ENCODE peak calls at places on chromosomes 2 and 18, in ten cellular contexts. O is CD4-positive, alpha-beta T cell; Q is BJ; L is GM06990; R is AG04449; M is breast epithelium; Z is fibroblast of lung; W is left lung; A is OCI-LY7; Y is mucosa of descending colon. E is an unnamed sample.

GRCh38 chr2:224909885-224910517 is 132.3 kb downstream of the DOCK10 start:
- DNase-seq in A (no peak), R (peak), L (no peak), W (peak), O (no peak), Z (peak), Y (no peak), Q (peak), M (peak), E (no peak)

GRCh38 chr2:36539631-36540030 is 58.3 kb downstream of the FEZ2 start:
- DNase-seq in Q (no peak), Y (no peak), M (no peak), W (no peak), L (no peak), A (no peak), R (peak), Z (peak), O (no peak), E (no peak)

GRCh38 chr2:179393481-179393880 is 128.8 kb upstream of the SESTD1 start:
- DNase-seq in W (no peak), Q (no peak), O (no peak), L (no peak), Z (peak), M (no peak), Y (no peak), R (no peak), A (no peak), E (no peak)

GRCh38 chr2:3449106-3449505 is 69.6 kb downstream of the TRAPPC12 start:
- DNase-seq in Z (no peak), A (no peak), Y (no peak), R (no peak), W (no peak), L (no peak), Q (no peak), M (no peak), O (no peak), E (no peak)

GRCh38 chr2:174535757-174536703 is 49.2 kb upstream of the GPR155 start:
- DNase-seq in Q (no peak), L (no peak), M (no peak), R (no peak), O (no peak), Y (no peak), A (peak), W (no peak), Z (no peak), E (no peak)

GRCh38 chr2:36511858-36512630 is 85.9 kb downstream of the FEZ2 start:
- DNase-seq in M (no peak), Z (peak), L (no peak), A (no peak), R (no peak), W (no peak), Y (no peak), Q (no peak), O (no peak), E (no peak)

GRCh38 chr2:205695460-205695979 is 13.2 kb downstream of the NRP2 start:
- DNase-seq in W (no peak), Q (no peak), R (no peak), Z (peak), M (no peak), Y (no peak), L (no peak), O (no peak), A (no peak), E (no peak)

GRCh38 chr2:239818531-239819011 is 206.6 kb downstream of the NDUFA10 start:
- DNase-seq in Z (no peak), M (peak), R (no peak), O (no peak), L (no peak), Q (no peak), W (no peak), A (no peak), Y (no peak), E (no peak)

GRCh38 chr2:96860065-96861029 is 2.5 kb upstream of the ANKRD39 start:
- DNase-seq in Q (no peak), Z (no peak), M (no peak), R (no peak), L (no peak), Y (no peak), W (no peak), A (no peak), O (no peak), E (no peak)

GRCh38 chr2:8803658-8804379 is 33.6 kb downstream of the KIDINS220 start:
- DNase-seq in M (peak), Q (peak), L (peak), R (peak), A (no peak), O (no peak), Y (peak), W (peak), Z (peak), E (no peak)

GRCh38 chr2:184444623-184445223 is 153.6 kb upstream of the ZNF804A start:
- DNase-seq in M (no peak), O (no peak), L (no peak), Y (no peak), R (no peak), A (peak), Q (no peak), Z (no peak), W (no peak), E (no peak)

GRCh38 chr18:13562494-13563029 is 163.8 kb downstream of the FAM210A start:
- DNase-seq in M (no peak), O (no peak), W (peak), L (peak), Y (no peak), A (peak), Q (no peak), Z (no peak), R (no peak), E (no peak)

GRCh38 chr2:100875516-100876230 is 55.7 kb downstream of the NPAS2 start:
- DNase-seq in O (no peak), M (no peak), A (no peak), L (no peak), W (no peak), Z (peak), R (no peak), Q (no peak), Y (no peak), E (no peak)

GRCh38 chr2:239264838-239265651 is 135.8 kb downstream of the HDAC4 start:
- DNase-seq in L (peak), R (no peak), Z (peak), O (peak), M (no peak), Y (no peak), Q (no peak), W (peak), A (peak), E (no peak)

GRCh38 chr2:176653856-176654443 is 384.7 kb downstream of the MTX2 start:
- DNase-seq in Z (peak), L (peak), R (no peak), W (peak), Q (no peak), A (peak), M (no peak), O (no peak), Y (peak), E (no peak)

GRCh38 chr2:164479460-164479859 is 141.8 kb downstream of the GRB14 start:
- DNase-seq in L (no peak), O (no peak), Q (no peak), Z (peak), R (no peak), M (no peak), Y (no peak), A (no peak), W (no peak), E (no peak)

GRCh38 chr2:175690113-175690716 is 311.9 kb downstream of the LNPK start:
- DNase-seq in A (peak), Y (no peak), Z (peak), O (no peak), M (no peak), R (peak), L (peak), Q (peak), W (no peak), E (no peak)

GRCh38 chr2:238066218-238066617 is 5.4 kb downstream of the SCLY start:
- DNase-seq in Q (no peak), M (no peak), W (no peak), Z (no peak), L (no peak), R (no peak), O (no peak), A (no peak), Y (no peak), E (no peak)

DNA sequence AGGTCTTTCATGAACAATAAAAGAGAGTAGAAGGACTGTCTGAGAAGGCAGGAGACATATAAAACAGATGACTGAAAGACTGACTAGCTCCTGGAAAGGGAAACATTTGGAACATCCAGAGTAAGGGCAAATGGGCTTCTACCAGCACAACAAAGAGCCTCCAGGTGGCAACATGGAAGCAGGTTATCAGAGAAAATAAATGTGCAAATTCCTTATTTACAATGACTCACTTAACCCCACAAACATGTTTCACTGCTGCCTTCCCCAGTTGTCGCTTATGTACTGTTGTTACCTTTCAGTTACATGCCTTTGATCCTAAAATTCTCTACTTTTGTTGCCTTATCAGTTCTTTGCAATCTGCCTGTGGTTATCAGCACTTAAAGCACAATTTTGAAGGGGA is 117.0 kb downstream of the HIBCH start:
- DNase-seq in Z (no peak), O (no peak), A (no peak), W (no peak), L (no peak), M (no peak), Q (no peak), Y (no peak), R (no peak), E (no peak)
- TF ChIP-seq CTCF in Z (no peak), O (no peak), A (no peak), W (no peak), L (no peak), M (no peak), Q (no peak), Y (no peak), R (no peak), E (no peak)

GRCh38 chr18:39486268-39486667 is 1920.7 kb upstream of the CELF4 start:
- DNase-seq in M (no peak), Y (no peak), W (no peak), Z (no peak), L (no peak), R (no peak), Q (no peak), A (no peak), O (no peak), E (no peak)
- TF ChIP-seq CTCF in M (no peak), Y (no peak), W (no peak), Z (no peak), L (no peak), R (no peak), Q (peak), A (no peak), O (no peak), E (no peak)

GRCh38 chr18:58661423-58661822 is 9.8 kb upstream of the MALT1 start:
- DNase-seq in Y (no peak), O (no peak), Z (no peak), Q (no peak), W (no peak), L (no peak), R (no peak), A (no peak), M (no peak), E (peak)
- TF ChIP-seq CTCF in Y (no peak), O (no peak), Z (peak), Q (peak), W (no peak), L (peak), R (peak), A (no peak), M (no peak), E (peak)

GRCh38 chr2:23404426-23404825 is 19.4 kb downstream of the KLHL29 start:
- DNase-seq in W (peak), L (no peak), M (no peak), A (peak), Z (peak), R (peak), O (no peak), Y (peak), Q (peak), E (no peak)
- TF ChIP-seq CTCF in W (no peak), L (peak), M (no peak), A (peak), Z (peak), R (peak), O (no peak), Y (no peak), Q (peak), E (peak)

GRCh38 chr2:176911-177310 is 86.9 kb downstream of the SH3YL1 start:
- DNase-seq in A (no peak), O (no peak), L (no peak), Y (no peak), Q (no peak), M (no peak), R (no peak), W (no peak), Z (no peak), E (no peak)

GRCh38 chr2:175880-176800 is 87.7 kb downstream of the SH3YL1 start:
- DNase-seq in R (no peak), Z (no peak), L (no peak), O (peak), A (no peak), Q (peak), Y (no peak), M (no peak), W (no peak), E (no peak)

GRCh38 chr2:179886-180285 is 83.9 kb downstream of the SH3YL1 start:
- DNase-seq in Q (no peak), Y (no peak), L (no peak), O (no peak), Z (no peak), A (no peak), R (no peak), M (no peak), W (no peak), E (no peak)

GRCh38 chr2:175153-175786 is 88.6 kb downstream of the SH3YL1 start:
- DNase-seq in L (no peak), A (no peak), R (no peak), Q (no peak), Y (no peak), W (no peak), Z (no peak), O (no peak), M (no peak), E (no peak)

DNA sequence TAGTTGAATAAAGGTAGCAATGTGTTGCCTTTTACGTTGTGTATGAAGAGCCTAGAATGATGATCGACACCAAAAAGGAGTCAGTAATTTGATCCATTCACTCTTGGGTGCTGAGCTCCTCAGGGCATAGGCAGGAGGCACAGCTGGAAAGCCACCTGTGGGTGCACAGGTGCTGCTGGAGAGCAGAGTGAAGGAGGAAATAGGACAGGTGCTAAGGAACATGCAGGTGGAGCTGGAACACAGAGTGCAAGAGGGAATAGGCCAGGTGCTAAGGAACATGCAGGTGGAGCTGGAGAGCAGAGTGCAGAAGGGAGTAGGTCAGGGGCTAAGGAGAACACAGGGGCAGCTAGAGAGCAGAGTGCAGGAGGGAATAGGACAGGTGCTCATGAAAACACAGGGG is 86.1 kb downstream of the SH3YL1 start:
- DNase-seq in L (no peak), M (no peak), A (no peak), O (no peak), Z (no peak), Y (no peak), Q (no peak), R (no peak), W (no peak), E (no peak)
- TF ChIP-seq CTCF in L (no peak), M (no peak), A (no peak), O (no peak), Z (no peak), Y (no peak), Q (no peak), R (no peak), W (no peak), E (no peak)

GRCh38 chr2:61898810-61899209 is 6.7 kb upstream of the COMMD1 start:
- DNase-seq in Y (no peak), M (no peak), L (no peak), Q (no peak), R (no peak), W (no peak), Z (no peak), A (peak), O (no peak), E (no peak)
- TF ChIP-seq CTCF in Y (no peak), M (no peak), L (peak), Q (peak), R (peak), W (no peak), Z (peak), A (peak), O (peak), E (peak)

GRCh38 chr2:20600756-20601325 is 50.1 kb downstream of the HS1BP3 start:
- DNase-seq in M (no peak), Z (no peak), Q (no peak), W (no peak), R (no peak), O (no peak), L (no peak), Y (no peak), A (no peak), E (no peak)
- TF ChIP-seq CTCF in M (no peak), Z (peak), Q (peak), W (peak), R (no peak), O (no peak), L (peak), Y (no peak), A (peak), E (peak)

DNA sequence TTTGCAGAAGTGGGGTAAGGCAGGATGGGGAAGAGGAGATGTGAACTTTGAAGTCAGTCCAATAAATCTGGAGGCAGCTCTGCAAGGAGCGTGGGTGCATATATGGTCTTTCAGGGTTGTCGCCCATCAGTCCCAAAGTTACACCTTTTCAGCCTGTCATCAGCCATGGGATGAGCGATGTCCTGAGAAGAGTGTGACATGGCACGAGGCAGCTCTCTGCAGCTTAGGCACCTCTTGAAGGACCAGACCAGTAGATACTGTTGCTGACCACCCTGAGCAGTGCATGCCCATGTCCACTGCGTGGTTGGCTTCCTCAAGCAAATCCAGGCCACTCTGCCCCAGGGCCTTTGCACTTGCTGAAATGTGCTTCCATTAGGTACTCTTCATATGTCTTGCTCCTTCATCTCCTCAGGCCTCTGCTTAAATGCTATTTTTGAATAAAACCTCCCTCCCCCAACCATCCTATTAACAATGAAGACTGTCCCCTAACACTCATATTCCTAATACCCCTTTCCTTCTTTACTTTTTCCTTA is 171.7 kb downstream of the ACTR3 start:
- DNase-seq in Y (no peak), M (no peak), R (no peak), O (no peak), L (no peak), W (no peak), Z (no peak), Q (no peak), A (no peak), E (no peak)
- TF ChIP-seq CTCF in Y (no peak), M (no peak), R (no peak), O (no peak), L (no peak), W (no peak), Z (no peak), Q (no peak), A (no peak), E (no peak)

DNA sequence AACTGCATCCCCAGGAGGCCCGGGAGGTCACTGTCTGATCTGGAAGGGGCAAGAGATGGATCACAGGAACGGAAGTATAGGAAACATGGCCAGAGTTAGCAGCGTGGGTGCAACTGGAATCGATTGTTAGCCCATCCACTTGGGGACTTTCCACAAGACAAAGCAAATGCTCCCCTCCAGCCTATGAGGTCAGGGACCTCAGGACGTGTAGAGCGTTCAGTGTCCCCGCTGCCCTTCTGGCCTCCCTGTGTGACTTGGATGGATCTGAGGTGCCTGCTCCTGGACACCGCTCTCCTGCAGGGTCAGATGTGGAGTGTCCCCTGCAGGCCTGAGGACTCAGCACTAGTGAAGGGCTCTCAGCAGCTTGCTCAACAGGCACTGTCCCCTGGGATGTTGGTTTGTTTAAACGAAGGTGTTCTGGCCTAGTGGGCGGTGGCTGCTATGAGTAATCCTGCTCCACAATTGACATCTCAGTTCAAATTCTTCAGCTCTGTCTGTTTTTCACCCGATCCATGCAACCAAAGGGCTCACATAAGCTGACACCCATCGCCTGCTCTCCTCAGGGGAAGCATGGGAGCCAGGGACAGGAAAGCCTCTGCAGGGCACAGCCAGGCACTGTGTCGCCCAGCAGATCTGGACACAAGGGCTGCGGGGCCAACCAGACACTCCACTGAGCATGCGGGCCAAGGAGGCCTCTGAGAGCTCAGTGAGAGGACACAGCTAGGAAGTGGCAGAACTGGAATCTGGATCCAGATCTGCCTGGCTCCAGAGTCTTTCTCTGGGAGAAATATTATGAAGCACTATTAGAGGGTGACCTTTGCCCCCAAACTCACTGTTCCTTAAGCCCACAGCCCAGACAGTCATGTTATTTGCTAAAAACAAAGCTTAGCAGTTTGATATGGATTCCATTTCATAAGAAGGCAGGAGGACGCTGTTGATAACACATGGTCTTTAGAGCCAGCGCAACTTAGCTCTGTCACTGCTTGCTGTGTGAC is 78.5 kb downstream of the RHOB start:
- DNase-seq in Z (peak), A (no peak), O (no peak), M (no peak), Q (no peak), Y (no peak), W (peak), R (no peak), L (peak), E (no peak)
- TF ChIP-seq CTCF in Z (no peak), A (no peak), O (no peak), M (no peak), Q (no peak), Y (no peak), W (no peak), R (no peak), L (peak), E (no peak)

E was measured in D721Med.